ENCODE peak calls at places on chromosomes 1 and 21, in six cellular contexts. G, Q, B, J, A and P are unnamed samples.

GRCh38 chr1:197692965-197693364 is 82.3 kb downstream of the DENND1B start:
- DNase-seq in J (peak), A (peak), B (no peak), G (no peak), Q (peak), P (no peak)

GRCh38 chr21:44568261-44568660 is 5.3 kb upstream of the KRTAP10-4 start:
- DNase-seq in A (no peak), Q (no peak), J (no peak), B (no peak), G (no peak), P (no peak)

GRCh38 chr1:97047412-97047793 is 325.8 kb downstream of the PTBP2 start:
- DNase-seq in G (no peak), J (no peak), A (no peak), Q (no peak), B (no peak), P (no peak)

GRCh38 chr1:94783342-94784264 is 36.6 kb upstream of the SLC44A3 start:
- DNase-seq in Q (no peak), B (peak), J (peak), G (no peak), A (peak), P (no peak)

GRCh38 chr1:31568895-31569655 is 7.2 kb upstream of the TINAGL1 start:
- DNase-seq in J (no peak), B (peak), A (no peak), Q (no peak), G (no peak), P (no peak)

GRCh38 chr1:218600968-218601367 is 255.8 kb downstream of the TGFB2 start:
- DNase-seq in G (no peak), A (peak), J (peak), B (no peak), Q (peak), P (no peak)

GRCh38 chr1:94924967-94925366 is 1.9 kb downstream of the CNN3 start:
- DNase-seq in Q (peak), A (peak), J (no peak), B (peak), G (no peak), P (no peak)

GRCh38 chr1:240027059-240027462 is 64.6 kb upstream of the FMN2 start:
- DNase-seq in B (peak), J (peak), G (no peak), Q (peak), A (peak), P (no peak)

GRCh38 chr1:197783510-197783948 is 8.2 kb upstream of the DENND1B start:
- DNase-seq in B (no peak), G (no peak), A (peak), Q (peak), J (peak), P (no peak)

GRCh38 chr21:42906222-42906621 is 13.1 kb downstream of the NDUFV3 start:
- DNase-seq in A (no peak), B (no peak), J (no peak), G (no peak), Q (no peak), P (no peak)

GRCh38 chr1:64878931-64879710 is 87.2 kb downstream of the JAK1 start:
- DNase-seq in J (no peak), G (no peak), Q (no peak), B (no peak), A (peak), P (no peak)

GRCh38 chr1:220748091-220748934 is at the start of gene MTARC2:
- DNase-seq in Q (peak), G (peak), A (peak), J (peak), B (peak), P (peak)

GRCh38 chr1:200526709-200527612 is 93.6 kb downstream of the KIF14 start:
- DNase-seq in J (no peak), A (peak), B (no peak), Q (no peak), G (no peak), P (no peak)

GRCh38 chr1:3170566-3171453 is 101.8 kb downstream of the PRDM16 start:
- DNase-seq in A (peak), G (no peak), J (no peak), B (peak), Q (no peak), P (no peak)

GRCh38 chr1:67213948-67214347 is 47.7 kb downstream of the IL23R start:
- DNase-seq in G (no peak), J (no peak), B (no peak), Q (no peak), A (no peak), P (no peak)

GRCh38 chr1:67211589-67212563 is 45.6 kb downstream of the IL23R start:
- DNase-seq in J (peak), G (no peak), B (peak), Q (peak), A (peak), P (no peak)

GRCh38 chr1:67204298-67204697 is 38.0 kb downstream of the IL23R start:
- DNase-seq in A (no peak), B (no peak), Q (no peak), J (no peak), G (no peak), P (no peak)

GRCh38 chr1:67213164-67213563 is 46.9 kb downstream of the IL23R start:
- DNase-seq in G (no peak), Q (peak), A (peak), J (peak), B (no peak), P (no peak)

DNA sequence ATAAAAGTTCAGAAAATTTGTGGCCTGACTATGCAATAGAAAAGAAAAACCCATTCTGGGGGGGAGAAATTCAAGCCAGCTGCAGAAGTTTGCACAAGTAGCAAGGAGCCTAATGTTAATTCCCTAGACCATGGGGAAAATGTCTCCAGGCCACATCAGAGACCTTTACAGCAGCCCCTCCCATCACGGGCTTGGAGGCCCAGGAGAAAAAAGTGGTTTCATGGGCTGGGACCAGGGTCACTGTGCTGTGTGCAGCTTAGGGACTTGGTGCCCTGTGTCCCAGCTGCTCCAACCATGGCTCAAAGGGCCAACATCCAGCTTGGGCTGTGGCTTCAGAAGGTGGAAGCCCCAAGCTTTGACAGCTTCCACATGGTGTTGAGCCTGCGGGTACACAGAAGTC is 42.0 kb downstream of the IL23R start:
- DNase-seq in G (no peak), J (no peak), Q (no peak), B (no peak), A (no peak), P (no peak)
- TF ChIP-seq CTCF in G (no peak), J (no peak), Q (no peak), B (no peak), A (no peak), P (no peak)

DNA sequence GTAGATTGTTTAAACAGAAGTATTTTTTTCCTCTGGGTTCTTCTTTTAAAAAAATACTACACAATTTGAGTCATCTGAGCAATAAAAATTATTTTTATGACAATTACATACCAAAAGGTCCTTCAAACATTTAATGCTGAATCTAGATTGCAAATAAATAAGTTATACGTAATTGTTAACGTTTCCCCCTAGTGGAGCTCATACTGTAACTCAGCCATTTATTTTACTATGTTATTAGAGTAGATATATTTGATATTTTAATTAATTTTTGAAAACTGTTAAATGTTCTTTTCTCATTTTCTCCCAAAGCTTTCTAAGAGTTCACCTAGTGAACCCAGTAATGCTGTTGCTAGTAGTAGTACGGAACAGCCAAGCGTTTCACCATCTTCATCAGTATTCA is 33.5 kb downstream of the ZMYM1 start:
- DNase-seq in B (no peak), A (peak), Q (no peak), J (no peak), G (no peak), P (no peak)
- TF ChIP-seq CTCF in B (no peak), A (no peak), Q (no peak), J (peak), G (no peak), P (no peak)

DNA sequence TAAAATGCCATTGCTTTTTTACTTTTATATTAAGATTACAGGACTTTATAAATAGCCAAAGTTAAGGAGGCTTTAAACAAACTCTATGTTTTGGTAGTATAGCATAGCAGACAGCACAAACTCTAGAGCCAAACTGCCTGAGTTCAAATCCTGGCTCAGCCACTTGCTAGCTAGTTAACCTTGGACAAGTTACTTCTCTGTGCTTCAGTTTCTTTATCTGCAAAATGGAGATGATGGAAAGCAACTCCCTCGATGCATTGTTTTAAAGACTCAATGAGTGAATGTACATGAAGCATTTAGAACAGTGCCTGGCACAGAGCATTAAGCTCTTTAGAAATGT is 21.3 kb downstream of the C1QB start:
- DNase-seq in G (no peak), B (no peak), A (no peak), J (no peak), Q (no peak), P (no peak)
- TF ChIP-seq CTCF in G (no peak), B (no peak), A (no peak), J (no peak), Q (no peak), P (no peak)

GRCh38 chr1:8377382-8377928 is 59.5 kb downstream of the SLC45A1 start:
- DNase-seq in G (no peak), J (no peak), B (no peak), A (no peak), Q (no peak), P (no peak)

GRCh38 chr1:8376358-8376840 is 58.5 kb downstream of the SLC45A1 start:
- DNase-seq in A (no peak), B (no peak), G (no peak), J (no peak), Q (no peak), P (no peak)

GRCh38 chr1:8373547-8374270 is 55.8 kb downstream of the SLC45A1 start:
- DNase-seq in Q (peak), A (peak), G (no peak), B (peak), J (peak), P (peak)

GRCh38 chr1:8374356-8374755 is 56.4 kb downstream of the SLC45A1 start:
- DNase-seq in Q (no peak), A (no peak), J (no peak), B (no peak), G (no peak), P (no peak)

GRCh38 chr1:8374812-8375211 is 56.9 kb downstream of the SLC45A1 start:
- DNase-seq in A (peak), G (no peak), J (peak), Q (peak), B (peak), P (no peak)
- TF ChIP-seq CTCF in A (peak), G (no peak), J (peak), Q (no peak), B (peak), P (peak)

DNA sequence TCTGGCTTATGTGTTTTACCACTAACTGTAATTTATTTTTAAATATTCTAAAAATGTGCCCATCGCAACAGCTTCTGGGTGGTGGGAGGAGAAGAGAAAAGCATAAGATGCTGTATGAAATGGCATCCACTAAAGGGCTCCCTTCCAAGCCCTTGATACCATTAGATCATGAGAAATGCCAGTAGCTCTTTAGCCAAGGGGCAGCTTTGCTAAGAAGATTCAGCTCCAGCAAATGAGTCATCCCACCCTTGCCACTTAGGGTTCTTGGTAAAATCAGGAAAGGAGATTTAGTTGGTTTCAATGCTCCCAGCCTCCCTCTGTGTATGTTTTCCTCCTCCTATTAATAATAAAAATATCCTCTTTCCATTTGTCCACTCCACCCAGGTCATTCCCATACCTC is 462.7 kb upstream of the DEPDC1 start:
- DNase-seq in A (peak), G (no peak), J (peak), Q (no peak), B (no peak), P (no peak)
- TF ChIP-seq CTCF in A (no peak), G (no peak), J (no peak), Q (no peak), B (no peak), P (no peak)